ENCODE peak calls at places on chromosomes 16 and 17, in four cellular contexts. H is stimulated activated CD4-positive, alpha-beta T cell treated with anti-CD3 and anti-CD28 coated beads, TNF-alpha, amount 100 ng/mL, for 1 hour; W is NCI-H2081; J is stomach. C is an unnamed sample.

GRCh38 chr16:12901204-12901596 is 198 bp upstream of the SHISA9 start:
- DNase-seq in H (no peak), W (no peak), J (no peak), C (no peak)

GRCh38 chr16:87661561-87661960 is 59.3 kb downstream of the JPH3 start:
- DNase-seq in H (no peak), W (no peak), J (no peak), C (no peak)

GRCh38 chr16:27690604-27691003 is 140.7 kb downstream of the KATNIP start:
- DNase-seq in H (no peak), W (no peak), J (no peak), C (peak)

GRCh38 chr16:75550211-75550662 is 5.8 kb downstream of the TMEM231 start:
- DNase-seq in H (no peak), W (peak), J (peak), C (peak)

GRCh38 chr16:4660454-4661007 is 32.8 kb upstream of the NUDT16L1 start:
- DNase-seq in H (no peak), W (peak), J (peak), C (no peak)

GRCh38 chr17:27157898-27158297 is 136.0 kb upstream of the WSB1 start:
- DNase-seq in H (no peak), W (no peak), J (no peak), C (no peak)

GRCh38 chr17:81190591-81190990 is 24.6 kb upstream of the AATK start:
- DNase-seq in H (no peak), W (no peak), J (no peak), C (no peak)

GRCh38 chr17:77736207-77736600 is 222.3 kb upstream of the TNRC6C start:
- DNase-seq in H (no peak), W (peak), J (no peak), C (peak)

GRCh38 chr17:42200702-42201101 is 6.4 kb upstream of the GHDC start:
- DNase-seq in H (no peak), W (peak), J (peak), C (peak)

GRCh38 chr17:44097110-44097810 is 26.2 kb downstream of the HDAC5 start:
- DNase-seq in H (no peak), W (no peak), J (peak), C (no peak)